ENCODE peak calls at places on chromosome 17, in eight cellular contexts. I is heart left ventricle, Y is adrenal gland, P is fibroblast of lung, M is small intestine, X is uterus, K is hepatocyte, G is upper lobe of right lung. R is an unnamed sample.

GRCh38 chr17:43171761-43172487 is 910 bp downstream of the NBR1 start:
- DNase-seq in I (no peak), M (peak; percentile 57), Y (peak; percentile 33), P (peak; percentile 92), K (peak; percentile 84), G (no peak), X (no peak), R (no peak)

GRCh38 chr17:7228920-7229319 is 5.4 kb downstream of the DVL2 start:
- DNase-seq in P (no peak), I (no peak), M (no peak), Y (no peak), G (no peak), K (no peak), X (no peak), R (no peak)

GRCh38 chr17:1053661-1054360 is 56.9 kb downstream of the TIMM22 start:
- DNase-seq in X (no peak), I (peak; percentile 67), M (no peak), G (no peak), P (no peak), Y (no peak), K (no peak), R (no peak)

GRCh38 chr17:82424001-82424862 is 5.8 kb upstream of the OGFOD3 start:
- DNase-seq in G (no peak), P (peak; percentile 61), X (peak; percentile 61), Y (no peak), M (peak; percentile 41), I (no peak), K (no peak), R (no peak)

GRCh38 chr17:8875416-8875815 is 7.9 kb upstream of the PIK3R6 start:
- DNase-seq in I (no peak), P (no peak), X (no peak), G (no peak), Y (no peak), K (no peak), M (no peak), R (no peak)

GRCh38 chr17:57102122-57102521 is 17.1 kb downstream of the AKAP1 start:
- DNase-seq in Y (no peak), K (no peak), P (no peak), M (no peak), X (no peak), G (no peak), I (no peak), R (no peak)

GRCh38 chr17:10871914-10872313 is 34.0 kb upstream of the PIRT start:
- DNase-seq in Y (no peak), P (no peak), I (no peak), M (no peak), G (peak; percentile 78), K (no peak), X (no peak), R (no peak)

GRCh38 chr17:42023524-42024349 is 3.8 kb downstream of the NKIRAS2 start:
- DNase-seq in K (no peak), X (no peak), M (no peak), I (no peak), G (peak; percentile 85), Y (no peak), P (peak; percentile 19), R (no peak)

GRCh38 chr17:13477180-13477611 is 124.5 kb downstream of the HS3ST3A1 start:
- DNase-seq in G (no peak), X (no peak), Y (no peak), P (peak; percentile 38), M (no peak), I (no peak), K (peak; percentile 39), R (no peak)

GRCh38 chr17:17722081-17722905 is 41.0 kb downstream of the RAI1 start:
- DNase-seq in Y (no peak), M (no peak), K (no peak), G (no peak), P (no peak), I (no peak), X (no peak), R (no peak)

GRCh38 chr17:81091134-81091530 is 56.2 kb downstream of the BAIAP2 start:
- DNase-seq in P (no peak), G (no peak), X (no peak), I (no peak), Y (no peak), M (no peak), K (no peak), R (no peak)

GRCh38 chr17:17177186-17177585 is 28.9 kb downstream of the PLD6 start:
- DNase-seq in P (no peak), M (no peak), I (no peak), K (no peak), G (no peak), Y (no peak), X (no peak), R (no peak)

GRCh38 chr17:39618956-39619785 is 7.6 kb upstream of the PPP1R1B start:
- DNase-seq in Y (no peak), G (no peak), M (no peak), X (no peak), K (no peak), P (no peak), I (no peak), R (no peak)

GRCh38 chr17:5758651-5759050 is 174.3 kb upstream of the NLRP1 start:
- DNase-seq in X (no peak), I (no peak), M (peak; percentile 4), G (no peak), K (no peak), Y (peak; percentile 42), P (no peak), R (no peak)

GRCh38 chr17:65633988-65634387 is 72.5 kb upstream of the AXIN2 start:
- DNase-seq in Y (no peak), P (no peak), M (no peak), G (no peak), X (no peak), I (no peak), K (no peak), R (no peak)

GRCh38 chr17:40072481-40073346 is 9.9 kb downstream of the THRA start:
- DNase-seq in K (peak; percentile 77), P (no peak), Y (no peak), X (peak; percentile 52), M (peak; percentile 98), I (peak; percentile 47), G (no peak), R (no peak)

DNA sequence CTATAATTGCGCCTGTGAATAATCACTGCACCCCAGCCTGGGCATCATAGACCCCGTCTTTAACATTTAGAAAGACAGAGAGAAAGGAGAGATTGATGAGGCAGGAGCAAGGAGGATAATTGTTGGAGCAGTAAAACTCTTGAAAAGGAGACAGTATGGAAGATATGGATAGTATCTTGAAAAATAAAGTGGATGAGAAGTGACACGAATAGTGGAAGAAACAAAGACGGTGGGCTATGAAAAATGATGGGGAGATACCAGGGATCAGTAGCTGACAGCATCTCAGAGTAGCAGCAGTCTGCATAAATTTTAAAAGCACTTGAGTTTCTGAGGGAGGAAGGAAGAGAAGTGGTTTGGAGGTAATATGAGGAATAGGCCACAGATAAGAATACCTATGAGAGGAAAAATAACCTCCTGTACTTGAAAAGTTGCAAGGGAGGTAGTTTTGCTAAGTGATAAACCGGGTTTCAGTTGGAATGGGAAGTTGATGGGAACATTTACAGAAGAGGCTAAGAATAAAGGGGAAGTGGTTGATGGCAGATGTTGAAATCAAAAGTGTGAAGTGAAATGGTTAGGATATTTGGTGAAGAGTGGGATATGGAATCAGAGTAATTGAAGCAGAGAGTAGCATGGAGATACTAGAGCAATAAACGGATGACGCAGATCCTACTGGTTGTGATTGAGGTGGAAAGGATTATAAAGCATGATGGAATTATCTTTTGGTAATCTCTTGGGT is 1.8 kb upstream of the PPM1D start:
- DNase-seq in Y (no peak), G (no peak), M (no peak), K (no peak), X (no peak), P (no peak), I (no peak), R (no peak)
- H3K27ac ChIP-seq in Y (peak overlapping the region; percentile 96), G (peak overlapping the region; percentile 98), M (no peak overlapping the region), K (peak overlapping the region; percentile 97), X (peak overlapping the region; percentile 97), P (no peak overlapping the region), I (no peak overlapping the region), R (no peak overlapping the region)

DNA sequence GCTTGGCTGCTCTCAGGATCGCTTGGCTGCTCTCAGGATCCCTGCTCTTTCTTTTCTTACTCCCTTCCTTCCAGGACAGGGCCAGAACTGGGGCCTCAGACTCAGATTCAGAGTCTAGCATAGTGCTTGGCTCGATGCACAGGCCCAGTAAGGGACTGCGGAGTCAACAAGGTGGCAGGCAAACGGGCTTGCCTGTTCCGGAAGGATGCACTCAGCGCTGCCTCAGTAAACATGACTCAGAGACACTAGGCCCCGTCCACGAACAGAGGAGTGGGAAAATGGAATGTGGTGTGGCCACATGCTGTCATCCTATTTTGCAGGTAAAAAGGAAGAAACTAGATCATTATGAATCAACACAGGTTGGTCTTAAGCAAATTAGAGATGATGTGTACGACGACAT is 9.8 kb downstream of the SPHK1 start:
- DNase-seq in Y (no peak), G (no peak), K (no peak), X (no peak), M (no peak), I (no peak), P (no peak), R (no peak)
- H3K27ac ChIP-seq in Y (no peak overlapping the region), G (no peak overlapping the region), K (no peak overlapping the region), X (no peak overlapping the region), M (no peak overlapping the region), I (no peak overlapping the region), P (no peak overlapping the region), R (no peak overlapping the region)

GRCh38 chr17:50187741-50188520 is 13.5 kb downstream of the COL1A1 start:
- DNase-seq in Y (no peak), X (no peak), I (no peak), P (peak; percentile 57), G (no peak), K (no peak), M (no peak), R (no peak)

GRCh38 chr17:50187403-50187735 is 14.1 kb downstream of the COL1A1 start:
- DNase-seq in K (no peak), Y (no peak), X (no peak), I (no peak), P (no peak), G (no peak), M (no peak), R (no peak)

GRCh38 chr17:50189396-50190277 is 11.8 kb downstream of the COL1A1 start:
- DNase-seq in P (no peak), X (no peak), K (no peak), I (no peak), G (no peak), Y (no peak), M (no peak), R (no peak)

GRCh38 chr17:50190278-50191069 is 11.0 kb downstream of the COL1A1 start:
- DNase-seq in Y (no peak), I (no peak), M (no peak), K (no peak), X (no peak), P (no peak), G (no peak), R (no peak)

GRCh38 chr17:50188521-50189395 is 12.7 kb downstream of the COL1A1 start:
- DNase-seq in X (no peak), K (no peak), M (no peak), G (no peak), I (no peak), Y (no peak), P (no peak), R (no peak)
- H3K27ac ChIP-seq in X (peak overlapping the region; percentile 96), K (peak overlapping the region; percentile 67), M (no peak overlapping the region), G (no peak overlapping the region), I (no peak overlapping the region), Y (no peak overlapping the region), P (peak overlapping the region; percentile 41), R (no peak overlapping the region)

DNA sequence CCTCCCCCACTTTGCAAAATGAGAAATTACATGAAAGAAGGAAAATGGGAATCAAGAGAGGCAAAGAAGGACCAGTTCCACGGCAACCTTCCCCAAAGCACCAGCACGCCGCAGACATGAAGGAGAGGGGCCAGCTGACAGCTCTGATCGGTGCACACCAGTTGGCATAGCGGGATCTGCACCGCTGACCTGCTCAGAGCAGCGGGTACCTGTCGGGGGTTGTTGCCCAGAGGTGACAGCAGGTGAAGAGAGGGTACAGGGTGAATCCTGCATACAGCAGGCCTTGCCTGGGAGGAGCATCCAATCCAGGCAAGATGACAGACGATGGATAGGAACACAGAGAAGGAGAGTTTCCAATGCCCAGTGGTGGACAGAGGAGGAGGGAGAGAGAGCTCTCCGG is 24.1 kb downstream of the CEP295NL start:
- DNase-seq in I (no peak), M (no peak), G (no peak), P (no peak), K (no peak), Y (no peak), X (no peak), R (no peak)
- H3K27ac ChIP-seq in I (peak overlapping the region; percentile 92), M (no peak overlapping the region), G (peak overlapping the region; percentile 83), P (peak overlapping the region; percentile 95), K (peak overlapping the region; percentile 89), Y (peak overlapping the region; percentile 84), X (peak overlapping the region; percentile 98), R (peak overlapping the region; percentile 86)

R was measured in caudate nucleus.